ENCODE peak calls at places on chromosomes 3 and 15, in four cellular contexts. One of them, this sample, is unnamed.

GRCh38 chr3:71754610-71755253 is 1.1 kb downstream of the GPR27 start:
- DNase-seq in CD4-positive, alpha-beta T cell: no peak
- DNase-seq in testis: peak
- DNase-seq in A549: no peak
- DNase-seq in this sample: no peak

GRCh38 chr3:186002884-186003472 is 65.2 kb upstream of the TRA2B start:
- DNase-seq in CD4-positive, alpha-beta T cell: no peak
- DNase-seq in testis: no peak
- DNase-seq in A549: peak
- DNase-seq in this sample: no peak

GRCh38 chr3:150242220-150242938 is 165.7 kb upstream of the TSC22D2 start:
- DNase-seq in CD4-positive, alpha-beta T cell: no peak
- DNase-seq in testis: no peak
- DNase-seq in A549: no peak
- DNase-seq in this sample: no peak

GRCh38 chr15:25830844-25831443 is 32.2 kb downstream of the ATP10A start:
- DNase-seq in CD4-positive, alpha-beta T cell: no peak
- DNase-seq in testis: peak
- DNase-seq in A549: peak
- DNase-seq in this sample: no peak

GRCh38 chr3:167394003-167394402 is 13.9 kb upstream of the ZBBX start:
- DNase-seq in CD4-positive, alpha-beta T cell: no peak
- DNase-seq in testis: no peak
- DNase-seq in A549: no peak
- DNase-seq in this sample: no peak

GRCh38 chr15:36961956-36962355 is 138.4 kb downstream of the MEIS2 start:
- DNase-seq in CD4-positive, alpha-beta T cell: no peak
- DNase-seq in testis: no peak
- DNase-seq in A549: no peak
- DNase-seq in this sample: no peak

GRCh38 chr3:8741581-8742355 is 8.2 kb downstream of the CAV3 start:
- DNase-seq in CD4-positive, alpha-beta T cell: no peak
- DNase-seq in testis: peak
- DNase-seq in A549: peak
- DNase-seq in this sample: no peak

GRCh38 chr15:37109952-37110630 is 9.7 kb upstream of the MEIS2 start:
- DNase-seq in CD4-positive, alpha-beta T cell: no peak
- DNase-seq in testis: no peak
- DNase-seq in A549: no peak
- DNase-seq in this sample: no peak

GRCh38 chr3:191432162-191432561 is 28.8 kb upstream of the PYDC2 start:
- DNase-seq in CD4-positive, alpha-beta T cell: no peak
- DNase-seq in testis: no peak
- DNase-seq in A549: no peak
- DNase-seq in this sample: no peak

GRCh38 chr15:70196314-70197291 is 98.9 kb upstream of the TLE3 start:
- DNase-seq in CD4-positive, alpha-beta T cell: no peak
- DNase-seq in testis: peak
- DNase-seq in A549: no peak
- DNase-seq in this sample: peak

GRCh38 chr3:11230125-11230524 is 42.1 kb upstream of the ATG7 start:
- DNase-seq in CD4-positive, alpha-beta T cell: no peak
- DNase-seq in testis: no peak
- DNase-seq in A549: no peak
- DNase-seq in this sample: no peak

GRCh38 chr15:84818221-84819131 is 1.3 kb downstream of the ALPK3 start:
- DNase-seq in CD4-positive, alpha-beta T cell: no peak
- DNase-seq in testis: no peak
- DNase-seq in A549: peak
- DNase-seq in this sample: peak

GRCh38 chr15:84816694-84817460 is at the start of gene ALPK3:
- DNase-seq in CD4-positive, alpha-beta T cell: no peak
- DNase-seq in testis: peak
- DNase-seq in A549: no peak
- DNase-seq in this sample: peak

GRCh38 chr15:84819791-84820190 is 2.6 kb downstream of the ALPK3 start:
- DNase-seq in CD4-positive, alpha-beta T cell: no peak
- DNase-seq in testis: no peak
- DNase-seq in A549: no peak
- DNase-seq in this sample: no peak

GRCh38 chr15:84819291-84819768 is 2.2 kb downstream of the ALPK3 start:
- DNase-seq in CD4-positive, alpha-beta T cell: no peak
- DNase-seq in testis: no peak
- DNase-seq in A549: peak
- DNase-seq in this sample: no peak

GRCh38 chr15:84817461-84818081 is 415 bp downstream of the ALPK3 start:
- DNase-seq in CD4-positive, alpha-beta T cell: no peak
- DNase-seq in testis: no peak
- DNase-seq in A549: no peak
- DNase-seq in this sample: no peak
- TF ChIP-seq CTCF in CD4-positive, alpha-beta T cell: no peak
- TF ChIP-seq CTCF in testis: no peak
- TF ChIP-seq CTCF in A549: no peak
- TF ChIP-seq CTCF in this sample: peak

DNA sequence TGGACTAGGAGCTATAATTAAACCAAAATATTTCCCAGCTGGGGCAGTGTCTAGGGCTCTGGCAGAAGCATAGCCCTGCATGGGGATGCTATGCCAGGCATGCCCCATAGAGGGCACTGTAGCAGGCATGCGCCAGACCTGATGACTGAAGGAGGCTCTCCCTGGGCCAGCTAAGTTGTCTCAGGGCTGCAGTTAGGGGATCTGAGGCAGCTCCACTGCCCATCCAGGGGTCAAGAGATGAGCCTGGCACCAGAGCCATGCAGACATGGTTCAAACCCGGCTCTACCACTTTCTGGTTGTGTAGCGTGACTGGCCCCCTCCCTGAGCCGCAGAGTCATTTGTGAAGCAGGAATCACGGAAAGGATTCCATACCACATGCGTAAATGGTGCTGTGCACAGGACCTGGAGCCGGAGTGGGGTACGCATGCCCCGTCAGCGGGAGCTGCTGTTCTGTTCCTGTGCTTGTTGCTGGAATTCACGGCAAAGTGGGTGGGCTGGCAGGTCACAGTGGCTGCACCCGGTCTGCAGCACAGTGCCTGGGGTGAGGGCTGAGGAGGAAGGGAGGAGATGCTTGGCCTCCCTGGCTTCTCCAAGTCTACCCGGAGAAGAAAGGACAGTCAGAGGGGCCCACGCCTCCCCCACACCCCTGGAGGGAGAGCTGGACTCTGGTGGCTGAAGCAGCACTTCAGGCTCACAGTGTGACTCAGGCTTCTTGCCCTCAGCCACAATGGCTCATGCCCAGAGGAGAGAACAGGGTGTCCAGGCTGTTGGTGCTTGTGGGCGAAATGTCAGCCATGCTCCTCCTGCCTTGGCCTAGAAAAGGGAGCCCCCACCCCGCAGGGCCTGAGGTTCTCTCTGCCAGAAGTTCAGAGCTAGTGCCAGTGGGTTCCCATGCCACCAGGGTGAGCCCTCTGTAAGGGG is 43.1 kb downstream of the DNASE1L3 start:
- DNase-seq in CD4-positive, alpha-beta T cell: peak
- DNase-seq in testis: peak
- DNase-seq in A549: peak
- DNase-seq in this sample: peak
- H3K27ac ChIP-seq in CD4-positive, alpha-beta T cell: no peak
- H3K27ac ChIP-seq in testis: peak
- H3K27ac ChIP-seq in A549: peak
- H3K27ac ChIP-seq in this sample: peak

DNA sequence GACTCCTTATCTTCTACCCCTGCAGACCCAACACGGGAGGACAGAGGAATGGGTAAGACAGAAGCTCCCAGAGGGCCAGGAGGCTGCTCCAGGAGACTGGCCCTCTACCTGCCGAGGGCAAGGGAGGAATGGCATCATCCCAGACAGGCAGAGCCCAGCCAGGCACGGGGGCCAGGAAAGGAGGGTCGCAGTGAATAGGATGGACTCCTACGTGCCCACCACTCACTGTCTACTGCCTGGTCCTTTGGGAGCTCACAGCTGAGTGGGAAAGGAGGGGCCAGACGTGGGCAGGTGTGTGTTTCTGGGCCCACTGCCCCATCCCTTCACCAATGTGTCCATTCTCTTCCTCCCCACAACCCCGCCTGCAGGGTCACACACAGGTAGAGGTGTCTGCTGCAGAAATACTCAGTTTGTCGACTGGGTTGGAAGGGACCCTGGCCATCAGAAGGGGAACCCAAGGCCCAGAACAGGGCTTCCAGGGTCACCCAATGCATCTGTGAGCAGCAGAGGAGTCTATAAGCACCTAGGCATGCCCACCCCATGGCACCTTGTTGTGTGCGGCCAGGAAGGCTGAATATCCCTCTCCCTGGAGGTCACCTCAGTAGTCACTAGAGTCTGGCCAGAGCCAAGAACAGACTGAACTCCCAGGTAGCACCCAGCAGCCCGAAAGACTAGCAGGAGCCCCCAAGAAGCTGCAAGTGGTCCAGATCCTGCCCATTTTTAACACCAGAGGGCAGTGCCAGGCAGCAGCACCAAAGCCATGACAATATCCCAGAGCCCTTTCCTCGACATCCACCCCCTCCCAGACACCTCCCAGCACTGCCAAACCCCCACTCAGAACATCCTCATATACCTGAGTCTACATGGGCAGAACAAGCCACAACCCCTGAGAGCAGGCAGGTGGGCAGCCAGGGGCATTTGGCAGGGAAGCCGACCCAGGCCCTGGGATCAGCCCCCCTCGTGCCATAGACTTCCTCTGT is 24.0 kb downstream of the TKT start:
- DNase-seq in CD4-positive, alpha-beta T cell: no peak
- DNase-seq in testis: no peak
- DNase-seq in A549: no peak
- DNase-seq in this sample: no peak
- TF ChIP-seq CTCF in CD4-positive, alpha-beta T cell: no peak
- TF ChIP-seq CTCF in testis: no peak
- TF ChIP-seq CTCF in A549: no peak
- TF ChIP-seq CTCF in this sample: no peak

DNA sequence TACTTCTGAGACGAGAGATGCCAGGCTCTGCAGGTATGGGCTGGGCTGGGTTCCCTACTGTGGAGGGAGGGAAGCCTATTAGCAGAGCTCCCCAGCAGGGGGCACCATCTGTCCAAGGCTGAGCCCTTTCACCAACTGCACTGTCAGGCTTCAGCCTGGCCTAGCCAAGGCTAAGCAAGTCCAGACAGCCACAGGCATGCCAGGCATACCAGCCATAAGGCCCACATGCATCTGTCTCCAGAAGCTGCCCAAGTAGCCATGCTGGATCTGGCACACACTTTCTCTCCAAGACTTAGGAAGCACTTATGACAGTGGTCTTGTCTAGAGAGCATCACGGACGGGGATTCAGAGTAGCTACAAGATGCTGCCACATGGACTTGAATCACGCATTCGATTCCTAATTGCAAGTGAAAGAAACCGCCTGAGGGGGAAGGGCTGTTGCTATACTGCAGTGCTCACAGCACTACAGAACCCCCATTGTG is 28.3 kb downstream of the RUVBL1 start:
- DNase-seq in CD4-positive, alpha-beta T cell: peak
- DNase-seq in testis: peak
- DNase-seq in A549: peak
- DNase-seq in this sample: peak
- H3K27ac ChIP-seq in CD4-positive, alpha-beta T cell: no peak
- H3K27ac ChIP-seq in testis: no peak
- H3K27ac ChIP-seq in A549: peak
- H3K27ac ChIP-seq in this sample: no peak

This sample was measured in body of pancreas.